ENCODE peak calls at places on chromosomes 3 and 15, in four cellular contexts. R, O, M and W are unnamed samples.
A peak's percentile ranks its signal among the peaks of the same experiment; 100 is the strongest.

GRCh38 chr3:108076564-108076963 is 14.3 kb downstream of the CD47 start:
- DNase-seq in R (no peak), O (peak; percentile 55), M (no peak), W (no peak)

GRCh38 chr3:186025161-186025560 is 83.7 kb downstream of the ETV5 start:
- DNase-seq in R (no peak), O (no peak), M (no peak), W (no peak)

GRCh38 chr3:40290396-40290795 is 19.1 kb upstream of the EIF1B start:
- DNase-seq in R (no peak), O (no peak), M (no peak), W (no peak)

GRCh38 chr3:74617786-74618185 is 3.3 kb upstream of the CNTN3 start:
- DNase-seq in R (no peak), O (no peak), M (no peak), W (no peak)

GRCh38 chr3:104763007-104763406 is 603.7 kb upstream of the ALCAM start:
- DNase-seq in R (no peak), O (peak; percentile 17), M (no peak), W (peak; percentile 10)

GRCh38 chr15:89139613-89140499 is 51.6 kb downstream of the ABHD2 start:
- DNase-seq in R (no peak), O (no peak), M (no peak), W (no peak)

GRCh38 chr3:101340591-101340990 is 20.2 kb upstream of the IMPG2 start:
- DNase-seq in R (no peak), O (peak; percentile 68), M (no peak), W (no peak)

GRCh38 chr15:64149424-64150235 is 1.9 kb upstream of the SNX22 start:
- DNase-seq in R (peak; percentile 51), O (peak; percentile 31), M (no peak), W (no peak)

GRCh38 chr15:73751896-73752816 is 995 bp downstream of the INSYN1 start:
- DNase-seq in R (no peak), O (no peak), M (no peak), W (no peak)

GRCh38 chr3:135576786-135577185 is 388.7 kb upstream of the PPP2R3A start:
- DNase-seq in R (no peak), O (no peak), M (no peak), W (no peak)

GRCh38 chr3:148106062-148106461 is 591.6 kb upstream of the AGTR1 start:
- DNase-seq in R (no peak), O (no peak), M (no peak), W (no peak)

GRCh38 chr3:59817511-59817910 is 767.7 kb upstream of the CFAP20DC start:
- DNase-seq in R (no peak), O (peak; percentile 18), M (no peak), W (no peak)

GRCh38 chr15:57923750-57924149 is 141.8 kb downstream of the ALDH1A2 start:
- DNase-seq in R (no peak), O (no peak), M (no peak), W (no peak)

DNA sequence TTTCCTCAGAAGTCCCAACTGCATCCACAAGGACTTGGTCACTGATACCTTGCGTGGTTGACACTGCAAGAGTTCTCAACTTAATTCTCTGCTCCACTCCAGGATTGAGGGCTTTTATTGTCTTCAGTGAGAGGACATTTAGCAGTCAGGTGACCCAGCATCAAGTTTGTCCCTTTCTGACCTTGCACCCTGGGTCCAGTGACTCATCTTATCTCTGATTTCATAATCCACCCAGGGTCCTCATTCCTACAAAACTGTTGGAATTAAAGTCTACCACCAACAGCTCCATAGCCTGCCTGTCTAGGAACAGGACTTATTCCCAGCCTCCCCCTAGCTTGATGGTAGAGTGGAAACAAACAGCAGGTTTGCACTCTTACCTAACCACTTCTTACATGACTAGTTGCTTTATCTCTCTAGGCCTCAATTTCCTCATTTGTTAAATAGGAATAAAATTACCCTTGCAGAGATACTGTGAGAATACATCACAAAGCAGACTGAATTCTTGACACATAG is 151.3 kb upstream of the LPP start:
- DNase-seq in R (no peak), O (no peak), M (no peak), W (no peak)
- H3K4me1 ChIP-seq in R (no peaks in the 10 kb centered on the region), O (peaks cover 34% of the 10 kb centered on the region), M (no peaks in the 10 kb centered on the region), W (peaks cover 31% of the 10 kb centered on the region)

DNA sequence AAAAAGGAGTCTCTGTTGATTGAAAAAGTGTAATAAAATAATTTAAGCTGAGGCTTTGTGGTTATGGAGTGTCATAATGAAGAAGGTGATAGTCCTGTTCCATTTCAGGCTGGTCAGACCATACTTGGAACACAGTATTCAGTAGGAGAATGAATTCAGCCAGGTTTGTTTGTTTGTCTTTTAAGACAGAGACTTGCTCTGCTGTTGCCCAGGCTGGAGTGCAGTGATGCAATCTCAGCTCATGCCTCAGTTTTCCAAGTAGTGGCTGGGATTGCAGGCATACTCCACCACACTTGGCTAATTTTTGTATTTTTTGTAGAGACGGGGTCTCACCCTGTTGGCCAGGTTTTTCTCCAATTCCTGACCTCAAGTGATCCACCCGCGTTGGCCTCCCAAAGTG is 33.5 kb downstream of the IQGAP1 start:
- DNase-seq in R (no peak), O (no peak), M (no peak), W (no peak)
- H3K4me2 ChIP-seq in R (no peak overlapping the region), O (no peak overlapping the region), M (no peak overlapping the region), W (no peak overlapping the region)

DNA sequence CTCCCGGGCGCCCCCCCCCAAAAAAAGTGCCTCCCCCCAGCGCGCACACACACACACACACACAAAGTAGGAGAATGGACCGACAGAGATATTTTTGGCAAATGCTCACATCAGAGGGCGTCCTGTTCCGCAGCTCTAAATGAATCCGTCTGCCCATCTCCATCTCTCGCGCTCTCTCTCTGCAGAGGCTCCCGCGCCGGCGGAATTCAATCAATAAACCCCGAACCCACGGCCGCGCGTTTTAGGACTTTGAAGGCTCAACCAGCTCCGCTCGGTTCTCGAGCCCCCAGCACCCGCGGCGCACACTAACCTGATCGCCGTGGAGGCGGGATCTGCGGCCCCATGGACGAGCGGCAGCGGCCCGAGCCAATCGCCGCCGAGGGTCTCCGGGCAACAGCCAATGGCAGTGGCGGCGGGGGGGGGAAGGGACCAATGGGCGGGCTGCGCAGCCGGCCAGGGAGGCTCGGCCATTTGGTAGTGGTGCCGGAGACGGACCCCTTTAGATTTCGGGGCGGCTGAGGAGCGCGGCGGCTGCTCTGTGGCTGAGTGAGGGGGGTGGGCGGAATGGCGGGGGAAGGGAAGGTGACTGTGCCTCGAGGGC is at the start of gene ANP32A:
- DNase-seq in R (peak; percentile 100), O (peak; percentile 93), M (peak; percentile 84), W (peak; percentile 76)
- H2AFZ ChIP-seq in R (peak within 1 kb of the TSS; percentile 83), O (peak within 1 kb of the TSS; percentile 78), M (no peak within 1 kb of the TSS), W (peak within 1 kb of the TSS; percentile 75)

GRCh38 chr3:50249459-50249858 is 13.5 kb downstream of the GNAI2 start:
- DNase-seq in R (no peak), O (no peak), M (no peak), W (no peak)
- H3K4me1 ChIP-seq in R (peaks cover 34% of the 10 kb centered on the region), O (peaks cover 59% of the 10 kb centered on the region), M (peaks cover 36% of the 10 kb centered on the region), W (peaks cover 33% of the 10 kb centered on the region)